ENCODE peak calls at places on chromosome 9, in nine cellular contexts. X is breast epithelium, M is sigmoid colon, P is A549, T is transverse colon, R is body of pancreas, Z is IMR-90, N is right lobe of liver, Y is GM12892. A is an unnamed sample.

GRCh38 chr9:121568541-121569265 is 69.1 kb upstream of the GGTA1 start:
- DNase-seq in T (peak; percentile 24), M (peak; percentile 77), N (peak; percentile 64), R (peak; percentile 40), P (no peak), X (no peak), Z (peak; percentile 24), Y (no peak), A (peak; percentile 83)

GRCh38 chr9:73689091-73689870 is 537.6 kb downstream of the ANXA1 start:
- DNase-seq in P (no peak), Z (no peak), Y (no peak), N (no peak), X (no peak), T (no peak), M (no peak), R (no peak), A (no peak)

GRCh38 chr9:76230961-76231360 is 163.3 kb downstream of the RFK start:
- DNase-seq in M (no peak), R (no peak), P (no peak), Y (no peak), N (no peak), X (no peak), Z (peak; percentile 16), T (no peak), A (no peak)

GRCh38 chr9:82091100-82091499 is 102.5 kb downstream of the SPATA31D1 start:
- DNase-seq in M (no peak), X (no peak), P (no peak), Z (peak; percentile 5), Y (no peak), R (no peak), N (no peak), T (no peak), A (no peak)

GRCh38 chr9:113701741-113702422 is 174.2 kb upstream of the ZNF618 start:
- DNase-seq in Z (no peak), R (no peak), N (no peak), M (no peak), P (no peak), Y (no peak), T (no peak), X (no peak), A (no peak)

GRCh38 chr9:77975023-77975422 is 56.6 kb downstream of the GNAQ start:
- DNase-seq in M (no peak), N (no peak), T (no peak), X (no peak), R (no peak), P (no peak), Z (no peak), Y (no peak), A (no peak)

GRCh38 chr9:79382468-79382867 is 189.3 kb upstream of the TLE4 start:
- DNase-seq in T (no peak), M (no peak), Z (no peak), N (no peak), X (no peak), Y (no peak), P (no peak), R (no peak), A (no peak)

GRCh38 chr9:6680797-6681146 is 35.2 kb upstream of the GLDC start:
- DNase-seq in T (peak; percentile 77), N (peak; percentile 83), Y (peak; percentile 46), M (no peak), Z (peak; percentile 40), R (no peak), X (peak; percentile 44), P (peak; percentile 58), A (peak; percentile 63)

GRCh38 chr9:135810806-135811575 is 96.4 kb downstream of the CAMSAP1 start:
- DNase-seq in T (no peak), R (no peak), M (no peak), N (no peak), Y (no peak), P (no peak), X (no peak), Z (no peak), A (no peak)

GRCh38 chr9:89748020-89748670 is 143.3 kb downstream of the GADD45G start:
- DNase-seq in M (no peak), T (no peak), N (no peak), Y (no peak), Z (no peak), X (no peak), P (no peak), R (no peak), A (no peak)

DNA sequence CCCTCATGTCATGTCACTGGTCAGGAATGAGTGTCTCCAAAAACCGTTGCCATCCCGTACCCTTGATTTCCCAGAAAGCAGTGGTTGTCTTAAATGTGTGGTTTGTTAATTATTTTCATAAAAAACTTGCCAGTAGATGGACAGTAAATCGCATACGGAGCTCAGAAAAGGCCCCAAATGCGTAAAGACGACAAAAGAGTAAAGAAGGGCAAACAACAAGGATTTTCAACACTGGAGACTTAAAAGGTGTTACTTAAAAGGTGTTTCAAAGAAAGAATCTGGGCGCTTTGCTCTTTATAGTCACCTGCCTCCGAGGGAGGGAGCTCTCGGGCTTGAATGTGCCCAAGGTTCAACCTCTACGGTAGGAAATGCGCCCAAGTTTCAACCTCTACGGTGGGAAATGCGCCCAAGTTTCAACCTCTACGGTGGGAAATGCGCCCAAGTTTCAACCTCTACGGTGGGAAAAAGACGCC is 727 bp downstream of the KIF27 start:
- DNase-seq in P (peak; percentile 60), R (peak; percentile 70), X (peak; percentile 55), N (peak; percentile 57), M (peak; percentile 74), Z (peak; percentile 38), T (peak; percentile 69), Y (peak; percentile 28), A (no peak)
- TF ChIP-seq POLR2A in P (no peak), R (no peak), X (no peak), N (no peak), M (no peak), Z (no peak), T (no peak), Y (no peak), A (no peak)

GRCh38 chr9:18864516-18864915 is 168.5 kb downstream of the SAXO1 start:
- DNase-seq in P (no peak), X (no peak), Y (no peak), N (no peak), T (no peak), Z (no peak), M (no peak), R (no peak), A (no peak)
- TF ChIP-seq POLR2A in P (no peak), X (no peak), Y (no peak), N (no peak), T (no peak), Z (no peak), M (no peak), R (no peak), A (no peak)

GRCh38 chr9:34508951-34509350 is 13.8 kb downstream of the ENHO start:
- DNase-seq in P (no peak), Z (no peak), T (no peak), N (no peak), M (peak; percentile 50), R (no peak), X (no peak), Y (no peak), A (no peak)

GRCh38 chr9:34511160-34511513 is 11.7 kb downstream of the ENHO start:
- DNase-seq in X (no peak), P (no peak), N (no peak), M (peak; percentile 27), T (no peak), Y (no peak), R (no peak), Z (no peak), A (no peak)

GRCh38 chr9:34510032-34510431 is 12.8 kb downstream of the ENHO start:
- DNase-seq in N (no peak), Z (no peak), P (no peak), T (no peak), Y (no peak), X (no peak), R (no peak), M (peak; percentile 21), A (no peak)

GRCh38 chr9:34512131-34513078 is 10.4 kb downstream of the ENHO start:
- DNase-seq in T (no peak), N (no peak), X (no peak), Y (no peak), M (peak; percentile 51), P (no peak), R (no peak), Z (no peak), A (no peak)

GRCh38 chr9:34510506-34511159 is 12.2 kb downstream of the ENHO start:
- DNase-seq in Y (no peak), N (no peak), X (no peak), Z (no peak), T (no peak), M (peak; percentile 10), R (no peak), P (no peak), A (no peak)
- TF ChIP-seq POLR2A in Y (no peak), N (no peak), X (no peak), Z (no peak), T (no peak), M (no peak), R (no peak), P (no peak), A (no peak)

GRCh38 chr9:107620801-107621200 is 131.2 kb upstream of the KLF4 start:
- DNase-seq in P (no peak), N (peak; percentile 30), Z (no peak), Y (no peak), M (no peak), R (no peak), T (peak; percentile 76), X (no peak), A (no peak)
- TF ChIP-seq POLR2A in P (no peak), N (no peak), Z (no peak), Y (no peak), M (no peak), R (no peak), T (peak; percentile 52), X (no peak), A (no peak)

A was measured in H54.